ENCODE peak calls at places on chromosome 19, in ten cellular contexts. O, I, Z, B, A, C, V, E, Y and H are unnamed samples.

GRCh38 chr19:49997709-49998108 is 27.5 kb downstream of the VRK3 start:
- DNase-seq in O (peak), I (no peak), Z (no peak), B (no peak), A (no peak), C (no peak), V (peak), E (no peak), Y (no peak), H (peak)

GRCh38 chr19:51712461-51713081 is 11.2 kb downstream of the HAS1 start:
- DNase-seq in O (no peak), I (peak), Z (no peak), B (no peak), A (no peak), C (no peak), V (no peak), E (no peak), Y (no peak), H (peak)

GRCh38 chr19:3982701-3983541 is 2.3 kb downstream of the EEF2 start:
- DNase-seq in O (peak), I (no peak), Z (no peak), B (no peak), A (no peak), C (no peak), V (peak), E (no peak), Y (no peak), H (peak)

GRCh38 chr19:6087074-6087506 is 23.2 kb downstream of the RFX2 start:
- DNase-seq in O (no peak), I (no peak), Z (no peak), B (no peak), A (no peak), C (no peak), V (peak), E (no peak), Y (no peak), H (no peak)

GRCh38 chr19:51830263-51830662 is 35.3 kb downstream of the FPR3 start:
- DNase-seq in O (no peak), I (no peak), Z (no peak), B (no peak), A (no peak), C (no peak), V (no peak), E (no peak), Y (no peak), H (no peak)

GRCh38 chr19:35939307-35940077 is 3.3 kb downstream of the LRFN3 start:
- DNase-seq in O (no peak), I (no peak), Z (no peak), B (no peak), A (no peak), C (no peak), V (no peak), E (no peak), Y (no peak), H (no peak)

GRCh38 chr19:47284324-47284899 is 9.7 kb downstream of the INAFM1 start:
- DNase-seq in O (peak), I (peak), Z (no peak), B (no peak), A (no peak), C (no peak), V (peak), E (no peak), Y (peak), H (peak)

GRCh38 chr19:15820646-15821045 is 5.2 kb upstream of the OR10H1 start:
- DNase-seq in O (no peak), I (no peak), Z (no peak), B (no peak), A (no peak), C (no peak), V (no peak), E (no peak), Y (no peak), H (no peak)

GRCh38 chr19:7673995-7674667 is 2.8 kb upstream of the MCEMP1 start:
- DNase-seq in O (peak), I (peak), Z (no peak), B (peak), A (peak), C (no peak), V (peak), E (no peak), Y (no peak), H (peak)

GRCh38 chr19:56765107-56765506 is 75.4 kb downstream of the PEG3 start:
- DNase-seq in O (no peak), I (peak), Z (no peak), B (peak), A (peak), C (peak), V (no peak), E (no peak), Y (no peak), H (no peak)

GRCh38 chr19:3576696-3577443 is 4.1 kb downstream of the HMG20B start:
- DNase-seq in O (peak), I (no peak), Z (no peak), B (peak), A (peak), C (no peak), V (no peak), E (no peak), Y (no peak), H (peak)

GRCh38 chr19:28257396-28257795 is 955.6 kb downstream of the UQCRFS1 start:
- DNase-seq in O (no peak), I (no peak), Z (no peak), B (no peak), A (no peak), C (no peak), V (no peak), E (no peak), Y (no peak), H (no peak)

GRCh38 chr19:36054119-36054732 is at the start of gene THAP8:
- DNase-seq in O (peak), I (peak), Z (peak), B (peak), A (peak), C (peak), V (peak), E (peak), Y (peak), H (peak)